ENCODE peak calls at places on chromosome 19, in ten cellular contexts. One of them, this sample, is unnamed.

GRCh38 chr19:15508035-15508710 is at the start of gene CYP4F22:
- DNase-seq in IMR-90: no peak
- DNase-seq in CD8-positive, alpha-beta T cell: peak; percentile 57
- DNase-seq in Peyer's patch: no peak
- DNase-seq in left ventricle myocardium inferior: no peak
- DNase-seq in Panc1: no peak
- DNase-seq in adrenal gland: no peak
- DNase-seq in psoas muscle: no peak
- DNase-seq in fibroblast of mammary gland: no peak
- DNase-seq in esophagus muscularis mucosa: no peak
- DNase-seq in this sample: no peak

GRCh38 chr19:17076539-17076919 is 952 bp downstream of the MYO9B start:
- DNase-seq in IMR-90: no peak
- DNase-seq in CD8-positive, alpha-beta T cell: peak; percentile 62
- DNase-seq in Peyer's patch: no peak
- DNase-seq in left ventricle myocardium inferior: no peak
- DNase-seq in Panc1: no peak
- DNase-seq in adrenal gland: no peak
- DNase-seq in psoas muscle: no peak
- DNase-seq in fibroblast of mammary gland: peak; percentile 17
- DNase-seq in esophagus muscularis mucosa: no peak
- DNase-seq in this sample: no peak

GRCh38 chr19:33064117-33064777 is 441 bp downstream of the RHPN2 start:
- DNase-seq in IMR-90: no peak
- DNase-seq in CD8-positive, alpha-beta T cell: no peak
- DNase-seq in Peyer's patch: no peak
- DNase-seq in left ventricle myocardium inferior: no peak
- DNase-seq in Panc1: no peak
- DNase-seq in adrenal gland: peak; percentile 15
- DNase-seq in psoas muscle: no peak
- DNase-seq in fibroblast of mammary gland: no peak
- DNase-seq in esophagus muscularis mucosa: no peak
- DNase-seq in this sample: no peak

GRCh38 chr19:5934779-5935472 is 20.9 kb downstream of the CAPS start:
- DNase-seq in IMR-90: peak; percentile 90
- DNase-seq in CD8-positive, alpha-beta T cell: no peak
- DNase-seq in Peyer's patch: no peak
- DNase-seq in left ventricle myocardium inferior: peak; percentile 40
- DNase-seq in Panc1: no peak
- DNase-seq in adrenal gland: no peak
- DNase-seq in psoas muscle: no peak
- DNase-seq in fibroblast of mammary gland: peak; percentile 86
- DNase-seq in esophagus muscularis mucosa: no peak
- DNase-seq in this sample: no peak

GRCh38 chr19:10230155-10230903 is 802 bp downstream of the S1PR2 start:
- DNase-seq in IMR-90: peak; percentile 58
- DNase-seq in CD8-positive, alpha-beta T cell: no peak
- DNase-seq in Peyer's patch: peak; percentile 60
- DNase-seq in left ventricle myocardium inferior: peak; percentile 55
- DNase-seq in Panc1: no peak
- DNase-seq in adrenal gland: peak; percentile 44
- DNase-seq in psoas muscle: peak; percentile 72
- DNase-seq in fibroblast of mammary gland: no peak
- DNase-seq in esophagus muscularis mucosa: no peak
- DNase-seq in this sample: no peak

GRCh38 chr19:19101540-19101939 is 36.7 kb downstream of the TMEM161A start:
- DNase-seq in IMR-90: no peak
- DNase-seq in CD8-positive, alpha-beta T cell: no peak
- DNase-seq in Peyer's patch: no peak
- DNase-seq in left ventricle myocardium inferior: no peak
- DNase-seq in Panc1: no peak
- DNase-seq in adrenal gland: no peak
- DNase-seq in psoas muscle: no peak
- DNase-seq in fibroblast of mammary gland: no peak
- DNase-seq in esophagus muscularis mucosa: no peak
- DNase-seq in this sample: no peak

GRCh38 chr19:39398297-39398864 is 7.2 kb downstream of the MED29 start:
- DNase-seq in IMR-90: peak; percentile 84
- DNase-seq in CD8-positive, alpha-beta T cell: peak; percentile 65
- DNase-seq in Peyer's patch: no peak
- DNase-seq in left ventricle myocardium inferior: peak; percentile 77
- DNase-seq in Panc1: peak; percentile 94
- DNase-seq in adrenal gland: peak; percentile 67
- DNase-seq in psoas muscle: peak; percentile 86
- DNase-seq in fibroblast of mammary gland: peak; percentile 96
- DNase-seq in esophagus muscularis mucosa: no peak
- DNase-seq in this sample: no peak

GRCh38 chr19:5893296-5893903 is 10.2 kb downstream of the NDUFA11 start:
- DNase-seq in IMR-90: no peak
- DNase-seq in CD8-positive, alpha-beta T cell: no peak
- DNase-seq in Peyer's patch: no peak
- DNase-seq in left ventricle myocardium inferior: no peak
- DNase-seq in Panc1: no peak
- DNase-seq in adrenal gland: no peak
- DNase-seq in psoas muscle: no peak
- DNase-seq in fibroblast of mammary gland: no peak
- DNase-seq in esophagus muscularis mucosa: no peak
- DNase-seq in this sample: no peak

GRCh38 chr19:1013218-1013617 is 7.7 kb downstream of the TMEM259 start:
- DNase-seq in IMR-90: no peak
- DNase-seq in CD8-positive, alpha-beta T cell: no peak
- DNase-seq in Peyer's patch: no peak
- DNase-seq in left ventricle myocardium inferior: no peak
- DNase-seq in Panc1: no peak
- DNase-seq in adrenal gland: no peak
- DNase-seq in psoas muscle: no peak
- DNase-seq in fibroblast of mammary gland: no peak
- DNase-seq in esophagus muscularis mucosa: no peak
- DNase-seq in this sample: no peak

GRCh38 chr19:18999016-18999758 is 34.1 kb downstream of the SUGP2 start:
- DNase-seq in IMR-90: peak; percentile 58
- DNase-seq in CD8-positive, alpha-beta T cell: no peak
- DNase-seq in Peyer's patch: no peak
- DNase-seq in left ventricle myocardium inferior: no peak
- DNase-seq in Panc1: no peak
- DNase-seq in adrenal gland: no peak
- DNase-seq in psoas muscle: no peak
- DNase-seq in fibroblast of mammary gland: peak; percentile 15
- DNase-seq in esophagus muscularis mucosa: no peak
- DNase-seq in this sample: no peak

DNA sequence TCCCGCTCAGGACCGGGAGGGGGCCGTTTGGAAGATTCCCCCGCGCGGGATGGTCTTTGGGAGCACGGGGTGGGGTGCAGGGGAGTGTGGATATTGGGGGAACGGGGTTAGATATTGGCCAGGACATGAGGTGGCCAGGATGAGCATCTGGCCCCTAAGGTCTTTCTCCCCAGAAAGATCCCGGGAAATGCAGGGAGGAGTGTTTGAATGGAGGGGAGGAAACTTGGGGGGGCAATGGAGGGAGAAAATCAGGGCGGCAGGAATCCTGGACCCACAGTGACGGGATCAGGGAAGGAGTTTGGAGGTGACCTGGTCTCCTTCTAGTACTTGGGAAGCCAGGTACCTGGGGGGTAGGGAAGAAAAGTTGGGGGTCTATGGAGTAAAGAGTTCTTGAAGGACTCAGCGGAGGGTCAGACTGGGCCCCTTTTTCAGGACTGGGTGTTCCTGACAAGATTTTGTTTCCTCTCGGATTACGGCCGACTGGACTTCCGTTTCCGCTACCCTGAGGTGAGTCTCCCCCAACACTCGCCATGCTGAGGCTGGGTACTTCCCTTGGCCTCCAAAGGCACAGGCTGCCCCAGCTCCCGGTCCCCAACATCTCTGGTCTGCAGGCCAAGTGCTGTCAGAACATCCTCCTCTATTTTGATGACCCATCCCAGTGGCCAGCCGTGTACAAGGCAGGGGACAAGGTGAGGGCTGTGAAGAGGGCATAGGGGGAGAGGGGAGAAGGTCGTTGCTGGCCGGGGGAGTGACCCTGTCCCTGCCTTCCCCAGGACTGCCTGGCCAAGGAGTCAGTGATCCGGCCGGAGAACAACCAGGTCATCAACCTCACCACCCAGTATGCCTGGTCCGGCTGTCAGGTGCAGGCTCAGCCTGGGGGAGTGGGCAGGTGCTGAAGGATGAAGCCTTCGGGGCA is 989 bp downstream of the TMEM145 start:
- DNase-seq in IMR-90: no peak
- DNase-seq in CD8-positive, alpha-beta T cell: no peak
- DNase-seq in Peyer's patch: no peak
- DNase-seq in left ventricle myocardium inferior: no peak
- DNase-seq in Panc1: no peak
- DNase-seq in adrenal gland: no peak
- DNase-seq in psoas muscle: no peak
- DNase-seq in fibroblast of mammary gland: no peak
- DNase-seq in esophagus muscularis mucosa: no peak
- DNase-seq in this sample: no peak
- H3K4me3 ChIP-seq in IMR-90: no peak overlapping the region
- H3K4me3 ChIP-seq in CD8-positive, alpha-beta T cell: no peak overlapping the region
- H3K4me3 ChIP-seq in Peyer's patch: peak overlapping the region; percentile 62
- H3K4me3 ChIP-seq in left ventricle myocardium inferior: peak overlapping the region; percentile 67
- H3K4me3 ChIP-seq in Panc1: peak overlapping the region; percentile 44
- H3K4me3 ChIP-seq in adrenal gland: no peak overlapping the region
- H3K4me3 ChIP-seq in psoas muscle: peak overlapping the region; percentile 67
- H3K4me3 ChIP-seq in fibroblast of mammary gland: no peak overlapping the region
- H3K4me3 ChIP-seq in esophagus muscularis mucosa: peak overlapping the region; percentile 56
- H3K4me3 ChIP-seq in this sample: no peak overlapping the region

GRCh38 chr19:35085947-35086346 is 29.7 kb upstream of the FXYD3 start:
- DNase-seq in IMR-90: no peak
- DNase-seq in CD8-positive, alpha-beta T cell: no peak
- DNase-seq in Peyer's patch: peak; percentile 61
- DNase-seq in left ventricle myocardium inferior: no peak
- DNase-seq in Panc1: no peak
- DNase-seq in adrenal gland: no peak
- DNase-seq in psoas muscle: no peak
- DNase-seq in fibroblast of mammary gland: no peak
- DNase-seq in esophagus muscularis mucosa: no peak
- DNase-seq in this sample: peak; percentile 61
- TF ChIP-seq CTCF in IMR-90: no peak
- TF ChIP-seq CTCF in CD8-positive, alpha-beta T cell: no peak
- TF ChIP-seq CTCF in Peyer's patch: no peak
- TF ChIP-seq CTCF in left ventricle myocardium inferior: no peak
- TF ChIP-seq CTCF in Panc1: no peak
- TF ChIP-seq CTCF in adrenal gland: no peak
- TF ChIP-seq CTCF in psoas muscle: no peak
- TF ChIP-seq CTCF in fibroblast of mammary gland: no peak
- TF ChIP-seq CTCF in esophagus muscularis mucosa: no peak
- TF ChIP-seq CTCF in this sample: no peak

GRCh38 chr19:30011051-30011578 is 69.1 kb downstream of the URI1 start:
- DNase-seq in IMR-90: no peak
- DNase-seq in CD8-positive, alpha-beta T cell: no peak
- DNase-seq in Peyer's patch: no peak
- DNase-seq in left ventricle myocardium inferior: no peak
- DNase-seq in Panc1: no peak
- DNase-seq in adrenal gland: peak; percentile 21
- DNase-seq in psoas muscle: no peak
- DNase-seq in fibroblast of mammary gland: no peak
- DNase-seq in esophagus muscularis mucosa: no peak
- DNase-seq in this sample: no peak
- H3K4me3 ChIP-seq in IMR-90: no peak overlapping the region
- H3K4me3 ChIP-seq in CD8-positive, alpha-beta T cell: no peak overlapping the region
- H3K4me3 ChIP-seq in Peyer's patch: no peak overlapping the region
- H3K4me3 ChIP-seq in left ventricle myocardium inferior: no peak overlapping the region
- H3K4me3 ChIP-seq in Panc1: no peak overlapping the region
- H3K4me3 ChIP-seq in adrenal gland: no peak overlapping the region
- H3K4me3 ChIP-seq in psoas muscle: no peak overlapping the region
- H3K4me3 ChIP-seq in fibroblast of mammary gland: no peak overlapping the region
- H3K4me3 ChIP-seq in esophagus muscularis mucosa: no peak overlapping the region
- H3K4me3 ChIP-seq in this sample: no peak overlapping the region

GRCh38 chr19:46979103-46979769 is 40.4 kb upstream of the NPAS1 start:
- DNase-seq in IMR-90: no peak
- DNase-seq in CD8-positive, alpha-beta T cell: no peak
- DNase-seq in Peyer's patch: no peak
- DNase-seq in left ventricle myocardium inferior: no peak
- DNase-seq in Panc1: no peak
- DNase-seq in adrenal gland: no peak
- DNase-seq in psoas muscle: peak; percentile 77
- DNase-seq in fibroblast of mammary gland: no peak
- DNase-seq in esophagus muscularis mucosa: no peak
- DNase-seq in this sample: no peak
- TF ChIP-seq CTCF in IMR-90: no peak
- TF ChIP-seq CTCF in CD8-positive, alpha-beta T cell: no peak
- TF ChIP-seq CTCF in Peyer's patch: no peak
- TF ChIP-seq CTCF in left ventricle myocardium inferior: no peak
- TF ChIP-seq CTCF in Panc1: no peak
- TF ChIP-seq CTCF in adrenal gland: no peak
- TF ChIP-seq CTCF in psoas muscle: no peak
- TF ChIP-seq CTCF in fibroblast of mammary gland: no peak
- TF ChIP-seq CTCF in esophagus muscularis mucosa: no peak
- TF ChIP-seq CTCF in this sample: no peak

GRCh38 chr19:58515259-58515658 is 3.5 kb upstream of the SLC27A5 start:
- DNase-seq in IMR-90: no peak
- DNase-seq in CD8-positive, alpha-beta T cell: no peak
- DNase-seq in Peyer's patch: no peak
- DNase-seq in left ventricle myocardium inferior: no peak
- DNase-seq in Panc1: no peak
- DNase-seq in adrenal gland: no peak
- DNase-seq in psoas muscle: no peak
- DNase-seq in fibroblast of mammary gland: no peak
- DNase-seq in esophagus muscularis mucosa: no peak
- DNase-seq in this sample: no peak
- H3K4me3 ChIP-seq in IMR-90: no peak overlapping the region
- H3K4me3 ChIP-seq in CD8-positive, alpha-beta T cell: no peak overlapping the region
- H3K4me3 ChIP-seq in Peyer's patch: no peak overlapping the region
- H3K4me3 ChIP-seq in left ventricle myocardium inferior: no peak overlapping the region
- H3K4me3 ChIP-seq in Panc1: no peak overlapping the region
- H3K4me3 ChIP-seq in adrenal gland: no peak overlapping the region
- H3K4me3 ChIP-seq in psoas muscle: no peak overlapping the region
- H3K4me3 ChIP-seq in fibroblast of mammary gland: no peak overlapping the region
- H3K4me3 ChIP-seq in esophagus muscularis mucosa: no peak overlapping the region
- H3K4me3 ChIP-seq in this sample: no peak overlapping the region

DNA sequence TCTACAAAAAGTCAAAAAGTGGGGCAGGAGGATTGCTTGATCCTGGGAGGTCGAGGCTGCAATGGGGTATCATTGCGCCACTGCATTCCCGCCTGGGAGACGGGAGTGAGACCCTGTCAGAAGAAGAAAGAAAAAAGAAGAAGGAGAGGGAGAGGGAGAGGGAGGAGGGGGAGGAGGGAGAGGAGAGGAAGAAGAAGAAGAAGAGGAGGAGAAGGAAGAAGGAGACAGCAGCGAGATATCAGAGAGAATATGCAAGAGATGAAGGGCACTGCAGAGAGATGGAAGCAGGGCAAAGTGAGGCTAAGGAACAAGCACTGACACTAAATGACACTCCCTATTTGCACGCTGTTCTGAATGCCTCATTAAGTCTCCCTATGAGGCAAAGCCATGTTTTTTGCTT is 14.5 kb downstream of the CYP2F1 start:
- DNase-seq in IMR-90: no peak
- DNase-seq in CD8-positive, alpha-beta T cell: no peak
- DNase-seq in Peyer's patch: no peak
- DNase-seq in left ventricle myocardium inferior: no peak
- DNase-seq in Panc1: no peak
- DNase-seq in adrenal gland: no peak
- DNase-seq in psoas muscle: no peak
- DNase-seq in fibroblast of mammary gland: no peak
- DNase-seq in esophagus muscularis mucosa: no peak
- DNase-seq in this sample: no peak
- TF ChIP-seq CTCF in IMR-90: no peak
- TF ChIP-seq CTCF in CD8-positive, alpha-beta T cell: no peak
- TF ChIP-seq CTCF in Peyer's patch: no peak
- TF ChIP-seq CTCF in left ventricle myocardium inferior: no peak
- TF ChIP-seq CTCF in Panc1: no peak
- TF ChIP-seq CTCF in adrenal gland: no peak
- TF ChIP-seq CTCF in psoas muscle: no peak
- TF ChIP-seq CTCF in fibroblast of mammary gland: no peak
- TF ChIP-seq CTCF in esophagus muscularis mucosa: no peak
- TF ChIP-seq CTCF in this sample: no peak

This sample was measured in GM12864.